ENCODE peak calls at places on chromosomes 2 and 18, in seven cellular contexts. E is GM23338, R is GM12878, V is dorsolateral prefrontal cortex, W is heart left ventricle, B is RWPE1, M is brain microvascular endothelial cell. A is an unnamed sample.

GRCh38 chr2:181517685-181518301 is 60.6 kb downstream of the ITGA4 start:
- DNase-seq in B (peak), R (no peak), M (no peak), E (no peak), V (no peak), W (no peak), A (peak)

GRCh38 chr2:128798502-128799283 is 480.0 kb upstream of the HS6ST1 start:
- DNase-seq in R (no peak), E (no peak), M (no peak), W (no peak), B (no peak), V (no peak), A (no peak)

GRCh38 chr2:73685770-73686438 is 43.7 kb upstream of the NAT8 start:
- DNase-seq in B (no peak), E (no peak), V (no peak), R (no peak), M (no peak), W (no peak), A (peak)

GRCh38 chr18:30616414-30616813 is 426.1 kb downstream of the DSC3 start:
- DNase-seq in R (no peak), M (no peak), B (no peak), E (no peak), V (no peak), W (no peak), A (no peak)

GRCh38 chr2:57372237-57372962 is 674.2 kb upstream of the VRK2 start:
- DNase-seq in M (no peak), B (no peak), E (no peak), W (no peak), R (no peak), V (no peak), A (no peak)

GRCh38 chr2:153870308-153870707 is 1.4 kb upstream of the GALNT13 start:
- DNase-seq in B (no peak), M (no peak), V (no peak), E (peak), R (no peak), W (no peak), A (no peak)

GRCh38 chr2:127074936-127075335 is 32.0 kb downstream of the BIN1 start:
- DNase-seq in E (no peak), B (no peak), R (no peak), V (no peak), M (no peak), W (no peak), A (no peak)

GRCh38 chr2:96924775-96925747 is 55.2 kb upstream of the SEMA4C start:
- DNase-seq in R (no peak), E (no peak), M (no peak), W (peak), V (no peak), B (no peak), A (no peak)

GRCh38 chr2:231102772-231103171 is 22.1 kb downstream of the HTR2B start:
- DNase-seq in V (no peak), W (no peak), B (no peak), E (no peak), R (no peak), M (no peak), A (no peak)

GRCh38 chr18:79402977-79403722 is 7.4 kb downstream of the NFATC1 start:
- DNase-seq in W (peak), E (no peak), R (no peak), B (peak), M (no peak), V (peak), A (no peak)

GRCh38 chr18:74331404-74331803 is 15.8 kb downstream of the C18orf63 start:
- DNase-seq in W (no peak), M (peak), B (peak), E (peak), R (no peak), V (no peak), A (no peak)

GRCh38 chr2:241966671-241967070 is 97.1 kb downstream of the RTP5 start:
- DNase-seq in W (no peak), M (no peak), V (no peak), R (no peak), E (no peak), B (no peak), A (no peak)

GRCh38 chr2:141323571-141323970 is 807.2 kb downstream of the LRP1B start:
- DNase-seq in M (no peak), E (no peak), V (no peak), B (no peak), W (no peak), R (no peak), A (no peak)

GRCh38 chr18:28637897-28638296 is 461.0 kb upstream of the CDH2 start:
- DNase-seq in M (no peak), E (peak), W (no peak), V (no peak), B (no peak), R (no peak), A (no peak)

GRCh38 chr18:2881490-2882195 is 34.8 kb downstream of the EMILIN2 start:
- DNase-seq in M (peak), E (no peak), R (no peak), B (no peak), W (peak), V (no peak), A (no peak)

GRCh38 chr2:62000538-62000937 is 95.1 kb downstream of the COMMD1 start:
- DNase-seq in E (no peak), B (no peak), R (no peak), V (no peak), M (no peak), W (no peak), A (no peak)
- H3K27ac ChIP-seq in E (peak), B (no peak), R (no peak), V (no peak), M (no peak), W (no peak), A (no peak)

DNA sequence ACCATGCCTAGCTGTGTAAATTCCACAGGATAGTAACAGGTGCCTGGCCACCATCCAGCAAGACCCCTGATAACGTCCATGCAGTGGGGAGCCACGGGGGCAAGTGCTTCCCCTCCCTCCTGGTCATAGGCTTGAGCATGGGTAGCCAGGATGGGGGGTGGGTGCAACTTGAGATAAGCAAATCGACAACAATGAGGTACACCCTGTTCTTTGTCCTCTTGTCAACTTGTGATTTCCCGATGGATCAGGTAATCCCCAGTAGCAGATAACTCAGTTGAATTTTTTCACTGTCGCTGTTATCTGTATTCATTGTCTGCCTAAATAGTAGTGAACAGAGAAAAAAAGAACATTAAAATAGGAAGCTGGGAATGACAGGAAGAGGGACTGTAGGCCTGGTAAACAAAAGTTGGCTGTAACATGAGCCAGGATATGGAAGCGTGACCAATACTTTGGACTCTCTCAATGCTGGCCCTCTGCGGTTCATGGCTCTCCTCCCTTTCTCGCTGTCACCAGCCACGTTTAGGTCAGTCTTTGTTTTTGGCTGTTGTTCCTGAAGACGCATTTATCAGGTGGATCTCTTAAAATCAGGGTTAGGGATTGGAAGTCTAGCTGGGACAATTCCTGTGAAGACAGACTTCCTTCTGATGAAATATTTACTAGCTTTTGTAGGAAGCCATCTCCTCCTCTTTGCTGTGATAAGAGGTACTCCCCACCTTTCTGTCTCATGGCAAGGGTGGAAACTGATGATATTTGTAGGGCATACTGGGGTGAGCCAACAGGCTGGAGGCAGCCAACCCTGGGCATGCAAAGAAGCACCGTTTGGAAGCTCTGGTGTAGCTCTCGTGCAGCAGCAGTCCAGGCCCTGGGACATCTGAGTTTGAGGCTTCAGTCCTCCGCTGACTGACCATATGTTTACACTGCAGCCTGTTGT is 42.4 kb downstream of the TCF7L1 start:
- DNase-seq in R (no peak), V (no peak), M (no peak), W (no peak), E (no peak), B (no peak), A (no peak)
- H3K27ac ChIP-seq in R (no peak), V (no peak), M (no peak), W (peak), E (peak), B (no peak), A (no peak)

DNA sequence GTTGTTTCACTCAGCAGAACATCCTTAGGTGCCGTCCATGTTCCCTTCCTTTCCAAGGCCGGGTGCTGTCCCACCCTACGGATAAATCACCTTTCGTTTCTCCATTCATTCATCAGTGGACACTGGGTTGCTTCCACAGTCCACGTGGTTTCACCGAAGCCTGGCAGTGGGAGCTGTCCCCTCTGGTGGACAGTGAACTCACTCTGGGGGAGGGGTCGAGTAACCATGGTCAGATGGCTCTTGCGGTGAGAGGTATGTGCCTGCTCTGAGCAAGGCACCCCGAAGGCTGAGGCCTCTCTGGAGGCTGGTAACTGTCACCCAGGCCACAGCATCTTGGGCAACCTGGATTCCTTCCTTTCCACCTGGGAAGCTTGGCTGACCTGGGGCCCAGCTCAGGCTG is 61.5 kb upstream of the TWIST2 start:
- DNase-seq in M (no peak), W (no peak), B (no peak), V (no peak), R (no peak), E (no peak), A (no peak)
- H3K27ac ChIP-seq in M (no peak), W (no peak), B (no peak), V (no peak), R (no peak), E (no peak), A (no peak)

GRCh38 chr2:85852979-85853498 is 35.8 kb downstream of the ST3GAL5 start:
- DNase-seq in W (no peak), B (no peak), M (no peak), R (peak), V (no peak), E (no peak), A (no peak)
- H3K27ac ChIP-seq in W (peak), B (no peak), M (no peak), R (peak), V (peak), E (no peak), A (no peak)

GRCh38 chr18:8800041-8800441 is 94.7 kb downstream of the MTCL1 start:
- DNase-seq in W (no peak), R (no peak), M (no peak), V (no peak), E (peak), B (no peak), A (no peak)
- H3K27ac ChIP-seq in W (no peak), R (no peak), M (peak), V (no peak), E (peak), B (peak), A (peak)

GRCh38 chr18:48853588-48853987 is 97.2 kb downstream of the SMAD7 start:
- DNase-seq in B (no peak), R (no peak), E (no peak), W (peak), M (no peak), V (no peak), A (no peak)

GRCh38 chr18:48852292-48852691 is 98.5 kb downstream of the SMAD7 start:
- DNase-seq in R (no peak), M (no peak), V (no peak), W (peak), E (no peak), B (no peak), A (no peak)

GRCh38 chr18:48852792-48853191 is 98.0 kb downstream of the SMAD7 start:
- DNase-seq in V (no peak), W (no peak), M (no peak), R (no peak), E (no peak), B (no peak), A (no peak)

GRCh38 chr18:48850891-48851302 is 99.9 kb downstream of the SMAD7 start:
- DNase-seq in E (no peak), M (peak), R (no peak), W (peak), V (no peak), B (no peak), A (no peak)

GRCh38 chr18:48851563-48851962 is 99.2 kb downstream of the SMAD7 start:
- DNase-seq in M (peak), B (no peak), V (peak), R (no peak), E (no peak), W (peak), A (no peak)
- H3K27ac ChIP-seq in M (peak), B (peak), V (peak), R (no peak), E (no peak), W (peak), A (no peak)

GRCh38 chr2:45895477-45895876 is 244.0 kb downstream of the PRKCE start:
- DNase-seq in M (peak), W (no peak), V (no peak), B (no peak), R (no peak), E (no peak), A (no peak)
- H3K27ac ChIP-seq in M (no peak), W (no peak), V (no peak), B (no peak), R (no peak), E (no peak), A (no peak)

DNA sequence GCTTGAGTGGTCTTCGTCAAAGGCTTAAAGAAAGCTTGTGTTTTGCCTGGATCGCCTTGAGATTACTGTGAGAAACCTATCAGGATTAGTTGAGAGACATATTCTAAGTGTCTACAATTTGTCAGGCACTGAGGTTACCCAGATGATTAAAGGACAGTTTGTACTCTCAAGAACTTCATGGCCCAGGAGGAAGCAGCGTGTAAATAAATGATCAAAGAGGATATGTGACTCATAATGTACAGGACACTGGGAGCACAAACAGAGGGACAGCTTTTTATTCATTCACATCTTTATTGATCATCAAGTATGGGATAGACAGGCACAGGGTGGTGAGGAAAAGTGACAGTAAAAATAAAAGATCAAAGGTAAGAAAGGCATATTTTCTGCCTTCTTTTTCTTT is 152.6 kb upstream of the FSHR start:
- DNase-seq in M (no peak), V (no peak), W (no peak), E (no peak), R (no peak), B (no peak), A (no peak)
- H3K27ac ChIP-seq in M (no peak), V (no peak), W (no peak), E (no peak), R (no peak), B (no peak), A (no peak)

GRCh38 chr2:237414056-237414661 is at the start of gene COL6A3:
- DNase-seq in B (no peak), V (no peak), M (peak), W (peak), R (no peak), E (no peak), A (no peak)
- H3K27ac ChIP-seq in B (no peak), V (no peak), M (peak), W (peak), R (no peak), E (no peak), A (no peak)